ENCODE peak calls at places on chromosomes 11 and 22, in four cellular contexts. One of them, this sample, is unnamed.

GRCh38 chr22:44584256-44584902 is 86.3 kb upstream of the RTL6 start:
- DNase-seq in HCT116: no peak
- DNase-seq in pancreas: no peak
- DNase-seq in HFF-Myc: no peak
- DNase-seq in this sample: no peak

GRCh38 chr22:19942071-19942885 is 660 bp upstream of the TXNRD2 start:
- DNase-seq in HCT116: no peak
- DNase-seq in pancreas: no peak
- DNase-seq in HFF-Myc: no peak
- DNase-seq in this sample: no peak

GRCh38 chr11:17811416-17811815 is 76.8 kb downstream of the KCNC1 start:
- DNase-seq in HCT116: no peak
- DNase-seq in pancreas: no peak
- DNase-seq in HFF-Myc: no peak
- DNase-seq in this sample: no peak

GRCh38 chr22:37777122-37777687 is 30.5 kb upstream of the GCAT start:
- DNase-seq in HCT116: peak
- DNase-seq in pancreas: peak
- DNase-seq in HFF-Myc: peak
- DNase-seq in this sample: no peak

GRCh38 chr22:27193636-27194035 is 536.2 kb downstream of the MIAT start:
- DNase-seq in HCT116: no peak
- DNase-seq in pancreas: no peak
- DNase-seq in HFF-Myc: no peak
- DNase-seq in this sample: no peak

GRCh38 chr11:133149698-133150097 is 382.6 kb downstream of the OPCML start:
- DNase-seq in HCT116: no peak
- DNase-seq in pancreas: no peak
- DNase-seq in HFF-Myc: no peak
- DNase-seq in this sample: no peak

GRCh38 chr22:30038219-30038618 is 42.0 kb upstream of the HORMAD2 start:
- DNase-seq in HCT116: no peak
- DNase-seq in pancreas: peak
- DNase-seq in HFF-Myc: peak
- DNase-seq in this sample: no peak

GRCh38 chr11:100776212-100776896 is 89.3 kb downstream of the ARHGAP42 start:
- DNase-seq in HCT116: peak
- DNase-seq in pancreas: no peak
- DNase-seq in HFF-Myc: no peak
- DNase-seq in this sample: no peak

GRCh38 chr11:110797453-110797852 is 85.2 kb upstream of the ARHGAP20 start:
- DNase-seq in HCT116: no peak
- DNase-seq in pancreas: no peak
- DNase-seq in HFF-Myc: no peak
- DNase-seq in this sample: no peak

GRCh38 chr22:42500164-42500835 is 19.3 kb downstream of the RRP7A start:
- DNase-seq in HCT116: peak
- DNase-seq in pancreas: peak
- DNase-seq in HFF-Myc: no peak
- DNase-seq in this sample: peak

GRCh38 chr11:46222485-46223251 is 54.8 kb upstream of the CREB3L1 start:
- DNase-seq in HCT116: no peak
- DNase-seq in pancreas: no peak
- DNase-seq in HFF-Myc: no peak
- DNase-seq in this sample: no peak

GRCh38 chr22:36493690-36494110 is 12.3 kb upstream of the TXN2 start:
- DNase-seq in HCT116: no peak
- DNase-seq in pancreas: no peak
- DNase-seq in HFF-Myc: no peak
- DNase-seq in this sample: no peak

GRCh38 chr11:76120513-76121081 is 85.7 kb downstream of the WNT11 start:
- DNase-seq in HCT116: no peak
- DNase-seq in pancreas: no peak
- DNase-seq in HFF-Myc: no peak
- DNase-seq in this sample: no peak

GRCh38 chr22:45124176-45124857 is 39.4 kb upstream of the NUP50 start:
- DNase-seq in HCT116: no peak
- DNase-seq in pancreas: no peak
- DNase-seq in HFF-Myc: no peak
- DNase-seq in this sample: no peak

GRCh38 chr11:43923327-43924111 is 18.9 kb upstream of the C11orf96 start:
- DNase-seq in HCT116: no peak
- DNase-seq in pancreas: no peak
- DNase-seq in HFF-Myc: no peak
- DNase-seq in this sample: no peak

GRCh38 chr11:104668797-104669463 is 229.3 kb downstream of the CASP12 start:
- DNase-seq in HCT116: peak
- DNase-seq in pancreas: no peak
- DNase-seq in HFF-Myc: peak
- DNase-seq in this sample: peak

GRCh38 chr22:25726241-25726640 is 15.7 kb upstream of the MYO18B start:
- DNase-seq in HCT116: no peak
- DNase-seq in pancreas: no peak
- DNase-seq in HFF-Myc: no peak
- DNase-seq in this sample: no peak

GRCh38 chr22:36546932-36547331 is 18.0 kb upstream of the EIF3D start:
- DNase-seq in HCT116: peak
- DNase-seq in pancreas: no peak
- DNase-seq in HFF-Myc: no peak
- DNase-seq in this sample: no peak

GRCh38 chr11:93858376-93858775 is 8.0 kb upstream of the VSTM5 start:
- DNase-seq in HCT116: no peak
- DNase-seq in pancreas: no peak
- DNase-seq in HFF-Myc: no peak
- DNase-seq in this sample: no peak

GRCh38 chr11:130388607-130389205 is 39.7 kb downstream of the ADAMTS8 start:
- DNase-seq in HCT116: no peak
- DNase-seq in pancreas: no peak
- DNase-seq in HFF-Myc: no peak
- DNase-seq in this sample: peak

GRCh38 chr11:87114093-87114492 is 76.4 kb downstream of the TMEM135 start:
- DNase-seq in HCT116: no peak
- DNase-seq in pancreas: no peak
- DNase-seq in HFF-Myc: no peak
- DNase-seq in this sample: no peak

GRCh38 chr11:79434263-79434662 is 6.6 kb downstream of the TENM4 start:
- DNase-seq in HCT116: no peak
- DNase-seq in pancreas: no peak
- DNase-seq in HFF-Myc: no peak
- DNase-seq in this sample: no peak

GRCh38 chr22:46083383-46084350 is 66.7 kb upstream of the PPARA start:
- DNase-seq in HCT116: no peak
- DNase-seq in pancreas: no peak
- DNase-seq in HFF-Myc: no peak
- DNase-seq in this sample: no peak

GRCh38 chr22:19844423-19845368 is 10.0 kb downstream of the GNB1L start:
- DNase-seq in HCT116: no peak
- DNase-seq in pancreas: peak
- DNase-seq in HFF-Myc: no peak
- DNase-seq in this sample: no peak

GRCh38 chr22:35912668-35913067 is 116.0 kb downstream of the RBFOX2 start:
- DNase-seq in HCT116: no peak
- DNase-seq in pancreas: no peak
- DNase-seq in HFF-Myc: no peak
- DNase-seq in this sample: no peak

GRCh38 chr11:14542384-14542783 is 22.2 kb upstream of the PSMA1 start:
- DNase-seq in HCT116: no peak
- DNase-seq in pancreas: no peak
- DNase-seq in HFF-Myc: no peak
- DNase-seq in this sample: no peak

GRCh38 chr11:9386086-9386485 is 1.6 kb downstream of the IPO7 start:
- DNase-seq in HCT116: no peak
- DNase-seq in pancreas: no peak
- DNase-seq in HFF-Myc: no peak
- DNase-seq in this sample: no peak
- H3K4me3 ChIP-seq in HCT116: peak
- H3K4me3 ChIP-seq in pancreas: no peak
- H3K4me3 ChIP-seq in HFF-Myc: peak
- H3K4me3 ChIP-seq in this sample: peak

GRCh38 chr11:45079075-45079444 is 67.4 kb upstream of the PRDM11 start:
- DNase-seq in HCT116: no peak
- DNase-seq in pancreas: no peak
- DNase-seq in HFF-Myc: no peak
- DNase-seq in this sample: peak
- H3K4me3 ChIP-seq in HCT116: no peak
- H3K4me3 ChIP-seq in pancreas: no peak
- H3K4me3 ChIP-seq in HFF-Myc: no peak
- H3K4me3 ChIP-seq in this sample: no peak

GRCh38 chr11:128603003-128603715 is 15.8 kb upstream of the ETS1 start:
- DNase-seq in HCT116: no peak
- DNase-seq in pancreas: no peak
- DNase-seq in HFF-Myc: no peak
- DNase-seq in this sample: no peak
- H3K4me3 ChIP-seq in HCT116: no peak
- H3K4me3 ChIP-seq in pancreas: no peak
- H3K4me3 ChIP-seq in HFF-Myc: no peak
- H3K4me3 ChIP-seq in this sample: no peak

DNA sequence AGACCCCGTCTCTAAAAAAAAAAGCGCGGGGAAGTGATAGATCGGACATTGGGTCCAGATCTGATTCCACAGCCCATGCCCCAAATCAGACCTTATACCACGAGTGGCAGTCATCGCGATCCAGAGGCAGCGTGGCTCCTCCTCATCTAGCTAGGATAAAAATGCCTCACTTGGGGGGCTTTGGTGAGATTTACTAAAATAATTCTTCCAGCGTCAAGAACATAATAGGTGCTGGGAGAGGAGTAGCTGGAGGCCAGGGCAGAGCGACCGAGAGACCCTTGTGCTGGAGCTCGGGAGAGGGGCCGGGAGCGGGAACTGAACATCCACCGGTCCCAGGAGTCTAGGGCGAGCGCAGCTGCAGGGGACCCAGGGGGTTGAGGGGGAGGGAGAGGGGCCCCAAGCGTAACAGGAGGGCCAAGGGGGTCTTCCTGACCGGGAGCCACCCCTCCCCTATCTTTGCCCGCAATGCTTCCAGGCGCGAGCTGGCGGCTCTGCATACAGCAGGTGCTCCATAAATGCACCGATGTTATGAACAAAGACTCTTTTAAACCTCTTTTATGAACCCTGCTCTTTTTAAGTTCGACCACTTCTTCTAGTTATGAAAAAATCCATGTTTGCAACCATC is 823 bp upstream of the CPT1A start:
- DNase-seq in HCT116: no peak
- DNase-seq in pancreas: no peak
- DNase-seq in HFF-Myc: no peak
- DNase-seq in this sample: no peak
- H3K4me3 ChIP-seq in HCT116: no peak
- H3K4me3 ChIP-seq in pancreas: no peak
- H3K4me3 ChIP-seq in HFF-Myc: peak
- H3K4me3 ChIP-seq in this sample: peak

DNA sequence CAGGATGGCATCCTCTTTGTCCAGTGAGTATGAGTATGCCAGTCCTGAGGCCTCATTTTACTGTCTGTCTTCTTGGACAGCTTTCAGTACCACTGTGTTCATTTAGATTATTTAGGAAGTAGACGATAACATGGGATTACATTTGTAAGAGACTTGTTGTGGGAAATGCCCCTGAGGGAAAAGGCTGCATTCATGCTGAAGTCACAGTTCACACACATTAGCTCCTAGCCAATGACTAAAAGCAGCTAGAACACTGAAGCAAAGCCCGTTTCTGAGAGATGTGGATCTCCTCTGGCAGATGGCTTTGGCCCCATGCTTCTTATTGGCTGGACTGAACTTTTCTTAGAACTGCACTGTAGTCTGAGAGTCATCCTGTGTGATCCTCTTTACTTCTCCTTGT is 242.4 kb downstream of the FAM76B start:
- DNase-seq in HCT116: no peak
- DNase-seq in pancreas: no peak
- DNase-seq in HFF-Myc: no peak
- DNase-seq in this sample: no peak
- H3K4me3 ChIP-seq in HCT116: no peak
- H3K4me3 ChIP-seq in pancreas: no peak
- H3K4me3 ChIP-seq in HFF-Myc: no peak
- H3K4me3 ChIP-seq in this sample: no peak

DNA sequence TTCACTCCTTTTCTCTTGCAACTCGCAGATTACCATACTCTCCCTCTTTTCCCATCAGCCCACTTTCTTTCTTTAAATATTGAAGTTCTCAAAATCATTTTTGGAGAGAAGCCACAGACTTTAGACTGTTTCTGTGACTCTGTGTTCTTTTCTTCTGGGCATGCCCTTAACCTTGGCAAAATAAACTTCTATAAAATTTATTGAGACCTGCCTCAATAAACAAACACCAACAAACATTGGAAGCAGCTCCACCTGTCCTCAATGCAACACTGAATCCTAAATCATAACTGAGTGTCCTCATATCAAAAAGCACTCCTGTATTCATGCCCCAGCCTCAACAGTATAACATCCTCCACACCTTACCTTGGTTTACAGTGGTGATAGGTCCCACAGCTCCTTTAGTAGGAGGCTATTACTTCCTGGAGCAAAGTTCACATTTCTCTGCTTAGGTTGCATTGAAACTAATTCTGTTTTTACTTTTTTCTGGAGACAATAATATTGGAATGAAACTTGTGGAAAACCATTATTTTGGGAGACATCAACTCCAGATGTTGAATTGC is 320.0 kb upstream of the LRRC4C start:
- DNase-seq in HCT116: no peak
- DNase-seq in pancreas: no peak
- DNase-seq in HFF-Myc: no peak
- DNase-seq in this sample: no peak
- H3K4me3 ChIP-seq in HCT116: no peak
- H3K4me3 ChIP-seq in pancreas: no peak
- H3K4me3 ChIP-seq in HFF-Myc: no peak
- H3K4me3 ChIP-seq in this sample: no peak

GRCh38 chr11:73343076-73343833 is 32.9 kb upstream of the RELT start:
- DNase-seq in HCT116: no peak
- DNase-seq in pancreas: no peak
- DNase-seq in HFF-Myc: no peak
- DNase-seq in this sample: no peak
- H3K4me3 ChIP-seq in HCT116: no peak
- H3K4me3 ChIP-seq in pancreas: peak
- H3K4me3 ChIP-seq in HFF-Myc: no peak
- H3K4me3 ChIP-seq in this sample: no peak

GRCh38 chr11:1308745-1309497 is 511 bp downstream of the TOLLIP start:
- DNase-seq in HCT116: no peak
- DNase-seq in pancreas: peak
- DNase-seq in HFF-Myc: no peak
- DNase-seq in this sample: no peak

GRCh38 chr11:1310315-1310687 is 869 bp upstream of the TOLLIP start:
- DNase-seq in HCT116: no peak
- DNase-seq in pancreas: no peak
- DNase-seq in HFF-Myc: no peak
- DNase-seq in this sample: no peak

GRCh38 chr11:1307998-1308744 is 1.3 kb downstream of the TOLLIP start:
- DNase-seq in HCT116: no peak
- DNase-seq in pancreas: peak
- DNase-seq in HFF-Myc: no peak
- DNase-seq in this sample: no peak

GRCh38 chr11:1309498-1310314 is at the start of gene TOLLIP:
- DNase-seq in HCT116: peak
- DNase-seq in pancreas: peak
- DNase-seq in HFF-Myc: peak
- DNase-seq in this sample: peak

GRCh38 chr11:1310772-1311468 is 1.5 kb upstream of the TOLLIP start:
- DNase-seq in HCT116: no peak
- DNase-seq in pancreas: peak
- DNase-seq in HFF-Myc: no peak
- DNase-seq in this sample: no peak
- H3K4me3 ChIP-seq in HCT116: peak
- H3K4me3 ChIP-seq in pancreas: no peak
- H3K4me3 ChIP-seq in HFF-Myc: peak
- H3K4me3 ChIP-seq in this sample: no peak

GRCh38 chr22:17198188-17199130 is 20.8 kb downstream of the ADA2 start:
- DNase-seq in HCT116: no peak
- DNase-seq in pancreas: no peak
- DNase-seq in HFF-Myc: no peak
- DNase-seq in this sample: no peak
- H3K4me3 ChIP-seq in HCT116: no peak
- H3K4me3 ChIP-seq in pancreas: no peak
- H3K4me3 ChIP-seq in HFF-Myc: peak
- H3K4me3 ChIP-seq in this sample: no peak